ENCODE peak calls at places on chromosomes 6 and 20, in ten cellular contexts. One of them, this sample, is unnamed.

GRCh38 chr6:100171533-100172321 is 177.7 kb upstream of the MCHR2 start:
- DNase-seq in stomach: no peak
- DNase-seq in stimulated activated CD4-positive, alpha-beta T cell treated with anti-CD3 and anti-CD28 coated beads, Interleukin-4, amount 100 ng/mL, for 1 hour: no peak
- DNase-seq in activated CD4-positive, alpha-beta T cell treated with anti-CD3 and anti-CD28 coated beads, Interleukin-2, amount 50 U/mL, for 1 hour: no peak
- DNase-seq in progenitor cell of endocrine pancreas: no peak
- DNase-seq in T-helper 1 cell: no peak
- DNase-seq in H1: no peak
- DNase-seq in GM20000: no peak
- DNase-seq in GM10248: no peak
- DNase-seq in activated T-helper 1 cell treated with Interleukin-2 at 50 U/mL for 16 hours: no peak
- DNase-seq in this sample: no peak

GRCh38 chr6:2004888-2005287 is 240.5 kb downstream of the GMDS start:
- DNase-seq in stomach: no peak
- DNase-seq in stimulated activated CD4-positive, alpha-beta T cell treated with anti-CD3 and anti-CD28 coated beads, Interleukin-4, amount 100 ng/mL, for 1 hour: no peak
- DNase-seq in activated CD4-positive, alpha-beta T cell treated with anti-CD3 and anti-CD28 coated beads, Interleukin-2, amount 50 U/mL, for 1 hour: no peak
- DNase-seq in progenitor cell of endocrine pancreas: no peak
- DNase-seq in T-helper 1 cell: no peak
- DNase-seq in H1: no peak
- DNase-seq in GM20000: no peak
- DNase-seq in GM10248: no peak
- DNase-seq in activated T-helper 1 cell treated with Interleukin-2 at 50 U/mL for 16 hours: no peak
- DNase-seq in this sample: no peak

GRCh38 chr6:87641065-87641692 is 51.2 kb downstream of the ORC3 start:
- DNase-seq in stomach: no peak
- DNase-seq in stimulated activated CD4-positive, alpha-beta T cell treated with anti-CD3 and anti-CD28 coated beads, Interleukin-4, amount 100 ng/mL, for 1 hour: no peak
- DNase-seq in activated CD4-positive, alpha-beta T cell treated with anti-CD3 and anti-CD28 coated beads, Interleukin-2, amount 50 U/mL, for 1 hour: no peak
- DNase-seq in progenitor cell of endocrine pancreas: no peak
- DNase-seq in T-helper 1 cell: no peak
- DNase-seq in H1: no peak
- DNase-seq in GM20000: no peak
- DNase-seq in GM10248: no peak
- DNase-seq in activated T-helper 1 cell treated with Interleukin-2 at 50 U/mL for 16 hours: no peak
- DNase-seq in this sample: no peak

GRCh38 chr20:63005862-63006564 is 751 bp downstream of the BHLHE23 start:
- DNase-seq in stomach: no peak
- DNase-seq in stimulated activated CD4-positive, alpha-beta T cell treated with anti-CD3 and anti-CD28 coated beads, Interleukin-4, amount 100 ng/mL, for 1 hour: no peak
- DNase-seq in activated CD4-positive, alpha-beta T cell treated with anti-CD3 and anti-CD28 coated beads, Interleukin-2, amount 50 U/mL, for 1 hour: no peak
- DNase-seq in progenitor cell of endocrine pancreas: no peak
- DNase-seq in T-helper 1 cell: no peak
- DNase-seq in H1: no peak
- DNase-seq in GM20000: no peak
- DNase-seq in GM10248: no peak
- DNase-seq in activated T-helper 1 cell treated with Interleukin-2 at 50 U/mL for 16 hours: no peak
- DNase-seq in this sample: no peak

GRCh38 chr6:39932386-39932785 is 1.9 kb downstream of the MOCS1 start:
- DNase-seq in stomach: no peak
- DNase-seq in stimulated activated CD4-positive, alpha-beta T cell treated with anti-CD3 and anti-CD28 coated beads, Interleukin-4, amount 100 ng/mL, for 1 hour: no peak
- DNase-seq in activated CD4-positive, alpha-beta T cell treated with anti-CD3 and anti-CD28 coated beads, Interleukin-2, amount 50 U/mL, for 1 hour: no peak
- DNase-seq in progenitor cell of endocrine pancreas: no peak
- DNase-seq in T-helper 1 cell: no peak
- DNase-seq in H1: no peak
- DNase-seq in GM20000: no peak
- DNase-seq in GM10248: no peak
- DNase-seq in activated T-helper 1 cell treated with Interleukin-2 at 50 U/mL for 16 hours: no peak
- DNase-seq in this sample: peak

GRCh38 chr6:48057611-48058010 is 53.4 kb downstream of the PTCHD4 start:
- DNase-seq in stomach: no peak
- DNase-seq in stimulated activated CD4-positive, alpha-beta T cell treated with anti-CD3 and anti-CD28 coated beads, Interleukin-4, amount 100 ng/mL, for 1 hour: no peak
- DNase-seq in activated CD4-positive, alpha-beta T cell treated with anti-CD3 and anti-CD28 coated beads, Interleukin-2, amount 50 U/mL, for 1 hour: no peak
- DNase-seq in progenitor cell of endocrine pancreas: no peak
- DNase-seq in T-helper 1 cell: no peak
- DNase-seq in H1: no peak
- DNase-seq in GM20000: no peak
- DNase-seq in GM10248: no peak
- DNase-seq in activated T-helper 1 cell treated with Interleukin-2 at 50 U/mL for 16 hours: no peak
- DNase-seq in this sample: no peak

GRCh38 chr20:43961116-43961515 is 46.5 kb downstream of the TOX2 start:
- DNase-seq in stomach: no peak
- DNase-seq in stimulated activated CD4-positive, alpha-beta T cell treated with anti-CD3 and anti-CD28 coated beads, Interleukin-4, amount 100 ng/mL, for 1 hour: no peak
- DNase-seq in activated CD4-positive, alpha-beta T cell treated with anti-CD3 and anti-CD28 coated beads, Interleukin-2, amount 50 U/mL, for 1 hour: no peak
- DNase-seq in progenitor cell of endocrine pancreas: no peak
- DNase-seq in T-helper 1 cell: no peak
- DNase-seq in H1: no peak
- DNase-seq in GM20000: no peak
- DNase-seq in GM10248: no peak
- DNase-seq in activated T-helper 1 cell treated with Interleukin-2 at 50 U/mL for 16 hours: no peak
- DNase-seq in this sample: no peak

GRCh38 chr6:123908813-123909212 is 105.1 kb downstream of the NKAIN2 start:
- DNase-seq in stomach: no peak
- DNase-seq in stimulated activated CD4-positive, alpha-beta T cell treated with anti-CD3 and anti-CD28 coated beads, Interleukin-4, amount 100 ng/mL, for 1 hour: no peak
- DNase-seq in activated CD4-positive, alpha-beta T cell treated with anti-CD3 and anti-CD28 coated beads, Interleukin-2, amount 50 U/mL, for 1 hour: no peak
- DNase-seq in progenitor cell of endocrine pancreas: no peak
- DNase-seq in T-helper 1 cell: no peak
- DNase-seq in H1: no peak
- DNase-seq in GM20000: no peak
- DNase-seq in GM10248: no peak
- DNase-seq in activated T-helper 1 cell treated with Interleukin-2 at 50 U/mL for 16 hours: no peak
- DNase-seq in this sample: no peak

GRCh38 chr6:88119769-88120168 is 46.4 kb downstream of the CNR1 start:
- DNase-seq in stomach: no peak
- DNase-seq in stimulated activated CD4-positive, alpha-beta T cell treated with anti-CD3 and anti-CD28 coated beads, Interleukin-4, amount 100 ng/mL, for 1 hour: no peak
- DNase-seq in activated CD4-positive, alpha-beta T cell treated with anti-CD3 and anti-CD28 coated beads, Interleukin-2, amount 50 U/mL, for 1 hour: no peak
- DNase-seq in progenitor cell of endocrine pancreas: no peak
- DNase-seq in T-helper 1 cell: no peak
- DNase-seq in H1: no peak
- DNase-seq in GM20000: peak
- DNase-seq in GM10248: no peak
- DNase-seq in activated T-helper 1 cell treated with Interleukin-2 at 50 U/mL for 16 hours: no peak
- DNase-seq in this sample: no peak

GRCh38 chr20:58717278-58718091 is 24.9 kb downstream of the NPEPL1 start:
- DNase-seq in stomach: peak
- DNase-seq in stimulated activated CD4-positive, alpha-beta T cell treated with anti-CD3 and anti-CD28 coated beads, Interleukin-4, amount 100 ng/mL, for 1 hour: no peak
- DNase-seq in activated CD4-positive, alpha-beta T cell treated with anti-CD3 and anti-CD28 coated beads, Interleukin-2, amount 50 U/mL, for 1 hour: no peak
- DNase-seq in progenitor cell of endocrine pancreas: no peak
- DNase-seq in T-helper 1 cell: no peak
- DNase-seq in H1: no peak
- DNase-seq in GM20000: no peak
- DNase-seq in GM10248: peak
- DNase-seq in activated T-helper 1 cell treated with Interleukin-2 at 50 U/mL for 16 hours: no peak
- DNase-seq in this sample: no peak

GRCh38 chr6:20377623-20378265 is 23.9 kb upstream of the E2F3 start:
- DNase-seq in stomach: no peak
- DNase-seq in stimulated activated CD4-positive, alpha-beta T cell treated with anti-CD3 and anti-CD28 coated beads, Interleukin-4, amount 100 ng/mL, for 1 hour: no peak
- DNase-seq in activated CD4-positive, alpha-beta T cell treated with anti-CD3 and anti-CD28 coated beads, Interleukin-2, amount 50 U/mL, for 1 hour: no peak
- DNase-seq in progenitor cell of endocrine pancreas: no peak
- DNase-seq in T-helper 1 cell: no peak
- DNase-seq in H1: no peak
- DNase-seq in GM20000: no peak
- DNase-seq in GM10248: no peak
- DNase-seq in activated T-helper 1 cell treated with Interleukin-2 at 50 U/mL for 16 hours: no peak
- DNase-seq in this sample: no peak

GRCh38 chr6:26223677-26224546 is 136.7 kb downstream of the HFE start:
- DNase-seq in stomach: peak
- DNase-seq in stimulated activated CD4-positive, alpha-beta T cell treated with anti-CD3 and anti-CD28 coated beads, Interleukin-4, amount 100 ng/mL, for 1 hour: peak
- DNase-seq in activated CD4-positive, alpha-beta T cell treated with anti-CD3 and anti-CD28 coated beads, Interleukin-2, amount 50 U/mL, for 1 hour: peak
- DNase-seq in progenitor cell of endocrine pancreas: no peak
- DNase-seq in T-helper 1 cell: peak
- DNase-seq in H1: no peak
- DNase-seq in GM20000: peak
- DNase-seq in GM10248: peak
- DNase-seq in activated T-helper 1 cell treated with Interleukin-2 at 50 U/mL for 16 hours: peak
- DNase-seq in this sample: no peak

GRCh38 chr20:44837949-44838348 is 27.6 kb upstream of the RIMS4 start:
- DNase-seq in stomach: no peak
- DNase-seq in stimulated activated CD4-positive, alpha-beta T cell treated with anti-CD3 and anti-CD28 coated beads, Interleukin-4, amount 100 ng/mL, for 1 hour: no peak
- DNase-seq in activated CD4-positive, alpha-beta T cell treated with anti-CD3 and anti-CD28 coated beads, Interleukin-2, amount 50 U/mL, for 1 hour: no peak
- DNase-seq in progenitor cell of endocrine pancreas: no peak
- DNase-seq in T-helper 1 cell: no peak
- DNase-seq in H1: no peak
- DNase-seq in GM20000: no peak
- DNase-seq in GM10248: no peak
- DNase-seq in activated T-helper 1 cell treated with Interleukin-2 at 50 U/mL for 16 hours: no peak
- DNase-seq in this sample: no peak

GRCh38 chr6:3749991-3750323 is 1.6 kb downstream of the PXDC1 start:
- DNase-seq in stomach: peak
- DNase-seq in stimulated activated CD4-positive, alpha-beta T cell treated with anti-CD3 and anti-CD28 coated beads, Interleukin-4, amount 100 ng/mL, for 1 hour: no peak
- DNase-seq in activated CD4-positive, alpha-beta T cell treated with anti-CD3 and anti-CD28 coated beads, Interleukin-2, amount 50 U/mL, for 1 hour: no peak
- DNase-seq in progenitor cell of endocrine pancreas: no peak
- DNase-seq in T-helper 1 cell: no peak
- DNase-seq in H1: no peak
- DNase-seq in GM20000: no peak
- DNase-seq in GM10248: no peak
- DNase-seq in activated T-helper 1 cell treated with Interleukin-2 at 50 U/mL for 16 hours: no peak
- DNase-seq in this sample: no peak

GRCh38 chr20:15359056-15359455 is 1021.6 kb upstream of the FLRT3 start:
- DNase-seq in stomach: no peak
- DNase-seq in stimulated activated CD4-positive, alpha-beta T cell treated with anti-CD3 and anti-CD28 coated beads, Interleukin-4, amount 100 ng/mL, for 1 hour: no peak
- DNase-seq in activated CD4-positive, alpha-beta T cell treated with anti-CD3 and anti-CD28 coated beads, Interleukin-2, amount 50 U/mL, for 1 hour: no peak
- DNase-seq in progenitor cell of endocrine pancreas: no peak
- DNase-seq in T-helper 1 cell: no peak
- DNase-seq in H1: no peak
- DNase-seq in GM20000: no peak
- DNase-seq in GM10248: no peak
- DNase-seq in activated T-helper 1 cell treated with Interleukin-2 at 50 U/mL for 16 hours: no peak
- DNase-seq in this sample: no peak

GRCh38 chr20:59837623-59838394 is 95.6 kb downstream of the SYCP2 start:
- DNase-seq in stomach: no peak
- DNase-seq in stimulated activated CD4-positive, alpha-beta T cell treated with anti-CD3 and anti-CD28 coated beads, Interleukin-4, amount 100 ng/mL, for 1 hour: no peak
- DNase-seq in activated CD4-positive, alpha-beta T cell treated with anti-CD3 and anti-CD28 coated beads, Interleukin-2, amount 50 U/mL, for 1 hour: no peak
- DNase-seq in progenitor cell of endocrine pancreas: no peak
- DNase-seq in T-helper 1 cell: no peak
- DNase-seq in H1: no peak
- DNase-seq in GM20000: peak
- DNase-seq in GM10248: peak
- DNase-seq in activated T-helper 1 cell treated with Interleukin-2 at 50 U/mL for 16 hours: no peak
- DNase-seq in this sample: no peak

GRCh38 chr20:3068986-3069900 is 2.2 kb upstream of the OXT start:
- DNase-seq in stomach: peak
- DNase-seq in stimulated activated CD4-positive, alpha-beta T cell treated with anti-CD3 and anti-CD28 coated beads, Interleukin-4, amount 100 ng/mL, for 1 hour: peak
- DNase-seq in activated CD4-positive, alpha-beta T cell treated with anti-CD3 and anti-CD28 coated beads, Interleukin-2, amount 50 U/mL, for 1 hour: peak
- DNase-seq in progenitor cell of endocrine pancreas: no peak
- DNase-seq in T-helper 1 cell: no peak
- DNase-seq in H1: no peak
- DNase-seq in GM20000: peak
- DNase-seq in GM10248: peak
- DNase-seq in activated T-helper 1 cell treated with Interleukin-2 at 50 U/mL for 16 hours: no peak
- DNase-seq in this sample: peak

GRCh38 chr6:167676666-167677421 is 149.9 kb upstream of the AFDN start:
- DNase-seq in stomach: no peak
- DNase-seq in stimulated activated CD4-positive, alpha-beta T cell treated with anti-CD3 and anti-CD28 coated beads, Interleukin-4, amount 100 ng/mL, for 1 hour: no peak
- DNase-seq in activated CD4-positive, alpha-beta T cell treated with anti-CD3 and anti-CD28 coated beads, Interleukin-2, amount 50 U/mL, for 1 hour: no peak
- DNase-seq in progenitor cell of endocrine pancreas: no peak
- DNase-seq in T-helper 1 cell: no peak
- DNase-seq in H1: no peak
- DNase-seq in GM20000: no peak
- DNase-seq in GM10248: no peak
- DNase-seq in activated T-helper 1 cell treated with Interleukin-2 at 50 U/mL for 16 hours: no peak
- DNase-seq in this sample: no peak

GRCh38 chr6:166478782-166479592 is 96.2 kb upstream of the MPC1 start:
- DNase-seq in stomach: no peak
- DNase-seq in stimulated activated CD4-positive, alpha-beta T cell treated with anti-CD3 and anti-CD28 coated beads, Interleukin-4, amount 100 ng/mL, for 1 hour: no peak
- DNase-seq in activated CD4-positive, alpha-beta T cell treated with anti-CD3 and anti-CD28 coated beads, Interleukin-2, amount 50 U/mL, for 1 hour: no peak
- DNase-seq in progenitor cell of endocrine pancreas: no peak
- DNase-seq in T-helper 1 cell: no peak
- DNase-seq in H1: no peak
- DNase-seq in GM20000: no peak
- DNase-seq in GM10248: no peak
- DNase-seq in activated T-helper 1 cell treated with Interleukin-2 at 50 U/mL for 16 hours: no peak
- DNase-seq in this sample: no peak

GRCh38 chr20:51450984-51451383 is 91.5 kb downstream of the NFATC2 start:
- DNase-seq in stomach: no peak
- DNase-seq in stimulated activated CD4-positive, alpha-beta T cell treated with anti-CD3 and anti-CD28 coated beads, Interleukin-4, amount 100 ng/mL, for 1 hour: no peak
- DNase-seq in activated CD4-positive, alpha-beta T cell treated with anti-CD3 and anti-CD28 coated beads, Interleukin-2, amount 50 U/mL, for 1 hour: no peak
- DNase-seq in progenitor cell of endocrine pancreas: no peak
- DNase-seq in T-helper 1 cell: no peak
- DNase-seq in H1: no peak
- DNase-seq in GM20000: no peak
- DNase-seq in GM10248: no peak
- DNase-seq in activated T-helper 1 cell treated with Interleukin-2 at 50 U/mL for 16 hours: no peak
- DNase-seq in this sample: no peak

GRCh38 chr6:34142599-34142998 is 3.3 kb downstream of the GRM4 start:
- DNase-seq in stomach: no peak
- DNase-seq in stimulated activated CD4-positive, alpha-beta T cell treated with anti-CD3 and anti-CD28 coated beads, Interleukin-4, amount 100 ng/mL, for 1 hour: no peak
- DNase-seq in activated CD4-positive, alpha-beta T cell treated with anti-CD3 and anti-CD28 coated beads, Interleukin-2, amount 50 U/mL, for 1 hour: no peak
- DNase-seq in progenitor cell of endocrine pancreas: no peak
- DNase-seq in T-helper 1 cell: no peak
- DNase-seq in H1: no peak
- DNase-seq in GM20000: no peak
- DNase-seq in GM10248: no peak
- DNase-seq in activated T-helper 1 cell treated with Interleukin-2 at 50 U/mL for 16 hours: no peak
- DNase-seq in this sample: peak

GRCh38 chr6:31308050-31308844 is 36.4 kb upstream of the HLA-C start:
- DNase-seq in stomach: peak
- DNase-seq in stimulated activated CD4-positive, alpha-beta T cell treated with anti-CD3 and anti-CD28 coated beads, Interleukin-4, amount 100 ng/mL, for 1 hour: peak
- DNase-seq in activated CD4-positive, alpha-beta T cell treated with anti-CD3 and anti-CD28 coated beads, Interleukin-2, amount 50 U/mL, for 1 hour: peak
- DNase-seq in progenitor cell of endocrine pancreas: peak
- DNase-seq in T-helper 1 cell: peak
- DNase-seq in H1: peak
- DNase-seq in GM20000: peak
- DNase-seq in GM10248: peak
- DNase-seq in activated T-helper 1 cell treated with Interleukin-2 at 50 U/mL for 16 hours: peak
- DNase-seq in this sample: no peak

GRCh38 chr6:20038805-20039204 is 173.5 kb downstream of the MBOAT1 start:
- DNase-seq in stomach: no peak
- DNase-seq in stimulated activated CD4-positive, alpha-beta T cell treated with anti-CD3 and anti-CD28 coated beads, Interleukin-4, amount 100 ng/mL, for 1 hour: no peak
- DNase-seq in activated CD4-positive, alpha-beta T cell treated with anti-CD3 and anti-CD28 coated beads, Interleukin-2, amount 50 U/mL, for 1 hour: no peak
- DNase-seq in progenitor cell of endocrine pancreas: no peak
- DNase-seq in T-helper 1 cell: no peak
- DNase-seq in H1: no peak
- DNase-seq in GM20000: no peak
- DNase-seq in GM10248: no peak
- DNase-seq in activated T-helper 1 cell treated with Interleukin-2 at 50 U/mL for 16 hours: no peak
- DNase-seq in this sample: no peak

GRCh38 chr6:36464233-36464632 is 21.4 kb downstream of the KCTD20 start:
- DNase-seq in stomach: no peak
- DNase-seq in stimulated activated CD4-positive, alpha-beta T cell treated with anti-CD3 and anti-CD28 coated beads, Interleukin-4, amount 100 ng/mL, for 1 hour: no peak
- DNase-seq in activated CD4-positive, alpha-beta T cell treated with anti-CD3 and anti-CD28 coated beads, Interleukin-2, amount 50 U/mL, for 1 hour: no peak
- DNase-seq in progenitor cell of endocrine pancreas: no peak
- DNase-seq in T-helper 1 cell: no peak
- DNase-seq in H1: no peak
- DNase-seq in GM20000: no peak
- DNase-seq in GM10248: no peak
- DNase-seq in activated T-helper 1 cell treated with Interleukin-2 at 50 U/mL for 16 hours: no peak
- DNase-seq in this sample: no peak

GRCh38 chr6:63319911-63320310 is at the start of gene LGSN:
- DNase-seq in stomach: no peak
- DNase-seq in stimulated activated CD4-positive, alpha-beta T cell treated with anti-CD3 and anti-CD28 coated beads, Interleukin-4, amount 100 ng/mL, for 1 hour: no peak
- DNase-seq in activated CD4-positive, alpha-beta T cell treated with anti-CD3 and anti-CD28 coated beads, Interleukin-2, amount 50 U/mL, for 1 hour: no peak
- DNase-seq in progenitor cell of endocrine pancreas: no peak
- DNase-seq in T-helper 1 cell: no peak
- DNase-seq in H1: no peak
- DNase-seq in GM20000: no peak
- DNase-seq in GM10248: no peak
- DNase-seq in activated T-helper 1 cell treated with Interleukin-2 at 50 U/mL for 16 hours: no peak
- DNase-seq in this sample: no peak

GRCh38 chr6:57075092-57075491 is 14.9 kb upstream of the ZNF451 start:
- DNase-seq in stomach: no peak
- DNase-seq in stimulated activated CD4-positive, alpha-beta T cell treated with anti-CD3 and anti-CD28 coated beads, Interleukin-4, amount 100 ng/mL, for 1 hour: no peak
- DNase-seq in activated CD4-positive, alpha-beta T cell treated with anti-CD3 and anti-CD28 coated beads, Interleukin-2, amount 50 U/mL, for 1 hour: no peak
- DNase-seq in progenitor cell of endocrine pancreas: no peak
- DNase-seq in T-helper 1 cell: no peak
- DNase-seq in H1: no peak
- DNase-seq in GM20000: no peak
- DNase-seq in GM10248: no peak
- DNase-seq in activated T-helper 1 cell treated with Interleukin-2 at 50 U/mL for 16 hours: no peak
- DNase-seq in this sample: no peak

GRCh38 chr6:36660771-36661471 is 17.6 kb upstream of the CDKN1A start:
- DNase-seq in stomach: peak
- DNase-seq in stimulated activated CD4-positive, alpha-beta T cell treated with anti-CD3 and anti-CD28 coated beads, Interleukin-4, amount 100 ng/mL, for 1 hour: no peak
- DNase-seq in activated CD4-positive, alpha-beta T cell treated with anti-CD3 and anti-CD28 coated beads, Interleukin-2, amount 50 U/mL, for 1 hour: no peak
- DNase-seq in progenitor cell of endocrine pancreas: peak
- DNase-seq in T-helper 1 cell: no peak
- DNase-seq in H1: no peak
- DNase-seq in GM20000: no peak
- DNase-seq in GM10248: no peak
- DNase-seq in activated T-helper 1 cell treated with Interleukin-2 at 50 U/mL for 16 hours: no peak
- DNase-seq in this sample: no peak

GRCh38 chr6:47573109-47573508 is 95.5 kb downstream of the CD2AP start:
- DNase-seq in stomach: no peak
- DNase-seq in stimulated activated CD4-positive, alpha-beta T cell treated with anti-CD3 and anti-CD28 coated beads, Interleukin-4, amount 100 ng/mL, for 1 hour: no peak
- DNase-seq in activated CD4-positive, alpha-beta T cell treated with anti-CD3 and anti-CD28 coated beads, Interleukin-2, amount 50 U/mL, for 1 hour: no peak
- DNase-seq in progenitor cell of endocrine pancreas: no peak
- DNase-seq in T-helper 1 cell: no peak
- DNase-seq in H1: no peak
- DNase-seq in GM20000: no peak
- DNase-seq in GM10248: no peak
- DNase-seq in activated T-helper 1 cell treated with Interleukin-2 at 50 U/mL for 16 hours: no peak
- DNase-seq in this sample: no peak

This sample was measured in WERI-Rb-1.